ENCODE peak calls at places on chromosomes 13 and 19, in five cellular contexts. R is H9, D is neuronal stem cell, A is IMR-90, G is H1. J is an unnamed sample.

GRCh38 chr19:6674868-6675305 is 4.9 kb upstream of the TNFSF14 start:
- DNase-seq in G (peak; percentile 39), R (peak; percentile 85), A (peak; percentile 21), D (peak; percentile 17), J (no peak)

GRCh38 chr19:29265436-29265835 is 52.5 kb upstream of the UQCRFS1 start:
- DNase-seq in A (no peak), D (no peak), R (no peak), G (no peak), J (no peak)

GRCh38 chr19:9834726-9835506 is at the start of gene PIN1:
- DNase-seq in D (peak; percentile 100), G (peak; percentile 98), A (peak; percentile 97), R (peak; percentile 99), J (peak; percentile 99)

GRCh38 chr13:99909836-99910619 is 61.5 kb downstream of the ZIC5 start:
- DNase-seq in G (no peak), D (no peak), R (no peak), A (no peak), J (no peak)

GRCh38 chr13:88552966-88553365 is 881.8 kb downstream of the SLITRK5 start:
- DNase-seq in A (no peak), G (no peak), D (no peak), R (no peak), J (no peak)

GRCh38 chr19:30090963-30091362 is 148.9 kb downstream of the URI1 start:
- DNase-seq in R (no peak), D (no peak), G (no peak), A (no peak), J (no peak)

GRCh38 chr13:64672751-64673150 is 2557.4 kb downstream of the PCDH9 start:
- DNase-seq in A (peak; percentile 7), G (no peak), R (no peak), D (no peak), J (no peak)

GRCh38 chr19:18735324-18735723 is 51.8 kb downstream of the CRTC1 start:
- DNase-seq in G (no peak), A (no peak), D (no peak), R (no peak), J (no peak)

GRCh38 chr13:110197041-110197440 is 109.9 kb downstream of the COL4A1 start:
- DNase-seq in D (no peak), R (no peak), A (peak; percentile 57), G (no peak), J (no peak)

GRCh38 chr13:110233181-110233641 is 73.7 kb downstream of the COL4A1 start:
- DNase-seq in D (no peak), A (peak; percentile 91), R (no peak), G (no peak), J (no peak)

GRCh38 chr19:13154241-13154778 is 4.1 kb downstream of the IER2 start:
- DNase-seq in R (peak; percentile 41), G (no peak), D (peak; percentile 46), A (peak; percentile 95), J (peak; percentile 81)

GRCh38 chr13:43316997-43317396 is 293.6 kb downstream of the DNAJC15 start:
- DNase-seq in D (no peak), G (no peak), A (peak; percentile 67), R (no peak), J (no peak)

GRCh38 chr13:73288596-73288995 is 229.8 kb downstream of the KLF5 start:
- DNase-seq in A (no peak), D (no peak), R (no peak), G (no peak), J (no peak)

GRCh38 chr13:113820813-113821651 is 42.8 kb downstream of the GAS6 start:
- DNase-seq in D (no peak), A (peak; percentile 99), R (no peak), G (no peak), J (peak; percentile 18)

DNA sequence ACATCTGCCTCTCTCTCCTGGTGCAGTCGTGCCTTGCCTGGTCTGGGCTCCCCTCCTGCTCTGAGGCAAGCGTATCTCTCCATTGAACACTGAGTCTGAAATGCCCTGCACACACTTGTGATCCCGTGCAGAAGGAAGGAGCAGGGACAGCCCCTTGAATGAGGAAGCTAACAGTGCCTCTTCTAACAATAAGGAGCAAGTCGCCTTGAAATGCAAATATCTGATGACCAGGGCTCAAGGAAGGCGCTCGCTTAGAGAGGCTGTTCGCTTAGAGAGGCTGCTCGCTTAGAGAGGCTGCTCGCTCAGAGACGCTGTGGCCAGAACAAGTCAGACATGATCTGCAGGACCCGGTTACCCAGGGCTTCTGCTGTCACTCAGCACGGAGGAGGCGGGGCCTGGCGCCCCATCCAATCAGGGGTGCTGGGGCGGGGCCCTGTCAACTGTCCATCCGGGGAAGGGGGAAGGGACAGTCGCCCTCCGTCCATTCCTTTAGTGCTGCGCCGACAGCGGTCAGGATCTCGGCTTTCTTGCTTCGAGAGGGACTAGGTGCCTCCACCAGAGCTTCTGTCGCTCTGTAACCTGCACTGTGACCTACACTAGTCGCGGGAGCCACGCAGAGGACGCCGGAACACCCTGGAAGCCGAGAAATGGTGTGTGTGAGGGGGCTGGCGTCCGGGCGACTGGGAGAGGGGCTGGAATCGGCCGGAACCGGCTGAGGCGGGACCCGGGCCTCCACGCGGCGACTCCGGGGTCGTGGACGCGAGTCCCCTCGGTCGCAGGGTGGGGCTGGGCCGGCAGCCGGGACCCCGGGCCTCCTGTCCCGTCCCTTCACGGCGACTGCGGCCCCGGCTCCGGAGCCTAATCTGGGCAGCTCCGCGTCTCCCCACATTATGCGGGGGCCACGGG is at the start of gene ZNF440:
- DNase-seq in A (peak; percentile 92), R (peak; percentile 98), G (peak; percentile 79), D (peak; percentile 91), J (peak; percentile 98)
- H3K14ac ChIP-seq in A (peak within 1 kb of the TSS; percentile 100), R (no peak within 1 kb of the TSS), G (no peak within 1 kb of the TSS), D (peak within 1 kb of the TSS; percentile 86), J (peak within 1 kb of the TSS; percentile 94)

GRCh38 chr19:41324921-41325639 is 15.1 kb downstream of the CCDC97 start:
- DNase-seq in R (peak; percentile 94), A (peak; percentile 90), G (peak; percentile 65), D (no peak), J (no peak)

GRCh38 chr19:41327499-41328156 is 17.7 kb downstream of the CCDC97 start:
- DNase-seq in R (peak; percentile 66), D (no peak), A (peak; percentile 49), G (no peak), J (peak; percentile 76)

GRCh38 chr19:41325640-41325946 is 15.6 kb downstream of the CCDC97 start:
- DNase-seq in G (no peak), A (no peak), R (no peak), D (no peak), J (no peak)

GRCh38 chr19:41327076-41327475 is 17.1 kb downstream of the CCDC97 start:
- DNase-seq in R (no peak), G (no peak), A (no peak), D (no peak), J (no peak)

DNA sequence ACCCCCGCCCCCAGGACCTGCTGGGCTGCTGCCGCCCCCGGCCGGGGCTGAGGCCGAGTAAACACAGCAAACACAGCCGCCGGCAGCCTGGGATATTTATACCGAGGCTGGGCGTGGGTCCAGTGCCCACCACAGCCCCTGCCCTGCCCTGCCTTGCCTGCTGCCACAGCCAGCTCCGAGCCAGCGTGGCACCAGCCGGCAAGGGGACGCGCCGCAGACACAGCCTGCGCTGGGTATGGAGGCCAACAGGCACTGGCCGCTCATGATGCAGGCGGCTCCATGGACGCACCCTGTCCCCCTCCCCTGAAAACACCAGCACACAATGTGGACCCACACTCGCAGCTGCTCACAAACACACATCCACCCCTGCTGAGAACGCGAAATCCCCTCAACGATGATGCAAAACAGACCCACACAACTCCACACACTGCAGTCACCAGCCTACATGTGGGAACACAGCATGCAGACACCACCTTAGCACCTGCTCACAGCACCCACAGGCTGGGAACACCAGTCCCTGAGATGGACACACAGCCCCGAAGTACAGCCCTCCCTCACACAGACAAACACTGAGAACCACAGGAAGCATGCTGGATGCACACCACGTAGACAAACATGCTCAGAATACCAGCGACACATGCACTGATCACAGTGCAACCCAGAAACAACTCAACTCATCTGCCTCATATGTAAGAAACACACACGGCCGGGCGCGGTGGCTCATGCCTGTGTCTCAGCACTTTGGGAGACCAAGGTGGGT is 16.2 kb downstream of the CCDC97 start:
- DNase-seq in R (no peak), A (peak; percentile 80), G (no peak), D (no peak), J (peak; percentile 58)
- H3K14ac ChIP-seq in R (peak overlapping the region; percentile 45), A (peak overlapping the region; percentile 71), G (no peak overlapping the region), D (peak overlapping the region; percentile 65), J (peak overlapping the region; percentile 89)

GRCh38 chr13:48728226-48728625 is 74.5 kb downstream of the CYSLTR2 start:
- DNase-seq in R (no peak), A (no peak), D (no peak), G (no peak), J (no peak)

GRCh38 chr13:48723168-48723567 is 69.4 kb downstream of the CYSLTR2 start:
- DNase-seq in A (no peak), G (no peak), R (no peak), D (no peak), J (no peak)

GRCh38 chr13:48728876-48729275 is 75.1 kb downstream of the CYSLTR2 start:
- DNase-seq in R (no peak), A (no peak), D (no peak), G (no peak), J (no peak)

GRCh38 chr13:48727252-48728011 is 73.7 kb downstream of the CYSLTR2 start:
- DNase-seq in G (no peak), D (no peak), A (peak; percentile 70), R (no peak), J (no peak)

DNA sequence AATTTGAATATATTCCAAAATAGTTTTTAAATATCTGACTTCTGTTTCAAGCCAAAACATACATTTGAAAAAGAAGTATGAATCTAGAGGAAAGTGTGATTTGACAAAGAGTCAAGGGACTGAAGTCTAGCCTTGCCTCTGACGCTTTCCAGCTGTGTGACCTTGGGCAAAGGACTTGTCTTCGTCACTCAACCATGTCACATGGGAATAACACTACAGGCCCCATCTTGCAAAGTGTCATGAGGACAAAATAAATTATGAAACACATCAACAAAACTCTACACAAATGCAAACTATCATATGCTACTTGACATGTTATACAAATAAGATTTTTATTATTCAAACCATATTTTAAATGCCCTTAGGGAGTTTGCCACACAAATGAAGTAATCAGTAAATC is 73.0 kb downstream of the CYSLTR2 start:
- DNase-seq in G (no peak), A (no peak), R (no peak), D (no peak), J (no peak)
- H3K14ac ChIP-seq in G (no peak overlapping the region), A (no peak overlapping the region), R (no peak overlapping the region), D (no peak overlapping the region), J (no peak overlapping the region)

GRCh38 chr19:16185123-16185924 is at the start of gene FAM32A:
- DNase-seq in R (peak; percentile 99), D (peak; percentile 97), G (peak; percentile 98), A (peak; percentile 99), J (peak; percentile 100)
- H3K14ac ChIP-seq in R (peak within 1 kb of the TSS; percentile 92), D (no peak within 1 kb of the TSS), G (no peak within 1 kb of the TSS), A (peak within 1 kb of the TSS; percentile 70), J (peak within 1 kb of the TSS; percentile 81)

J was measured in trophoblast cell.